ENCODE peak calls at places on chromosome 20, in six cellular contexts. E is uterus, W is thyroid gland, M is spleen, A is K562, H is GM12891. C is an unnamed sample.

GRCh38 chr20:25279403-25279802 is 31.5 kb downstream of the PYGB start:
- DNase-seq in E (peak), W (peak), M (peak), A (no peak), H (no peak), C (no peak)

GRCh38 chr20:56175884-56176283 is 72.6 kb upstream of the MC3R start:
- DNase-seq in E (no peak), W (no peak), M (no peak), A (no peak), H (no peak), C (no peak)

GRCh38 chr20:51389543-51389924 is 153.0 kb downstream of the NFATC2 start:
- DNase-seq in E (no peak), W (peak), M (no peak), A (no peak), H (no peak), C (no peak)

GRCh38 chr20:51021067-51022025 is 1.6 kb downstream of the KCNG1 start:
- DNase-seq in E (no peak), W (no peak), M (no peak), A (no peak), H (no peak), C (no peak)

GRCh38 chr20:9290331-9290730 is 221.4 kb downstream of the PLCB4 start:
- DNase-seq in E (no peak), W (no peak), M (no peak), A (no peak), H (no peak), C (no peak)

GRCh38 chr20:9294081-9294480 is 220.3 kb upstream of the LAMP5 start:
- DNase-seq in E (no peak), W (no peak), M (no peak), A (no peak), H (no peak), C (no peak)

GRCh38 chr20:52312131-52312729 is 120.7 kb upstream of the ZFP64 start:
- DNase-seq in E (peak), W (peak), M (no peak), A (peak), H (peak), C (no peak)

GRCh38 chr20:13105071-13105470 is 96.3 kb downstream of the SPTLC3 start:
- DNase-seq in E (no peak), W (no peak), M (no peak), A (no peak), H (no peak), C (no peak)

GRCh38 chr20:58575776-58576589 is 60.8 kb upstream of the APCDD1L start:
- DNase-seq in E (no peak), W (no peak), M (peak), A (no peak), H (no peak), C (no peak)

GRCh38 chr20:6140947-6141346 is 18.1 kb upstream of the FERMT1 start:
- DNase-seq in E (no peak), W (no peak), M (no peak), A (no peak), H (no peak), C (no peak)

GRCh38 chr20:52801628-52802006 is 170.5 kb upstream of the TSHZ2 start:
- DNase-seq in E (no peak), W (no peak), M (no peak), A (no peak), H (no peak), C (no peak)

GRCh38 chr20:16228722-16229121 is 344.5 kb downstream of the KIF16B start:
- DNase-seq in E (no peak), W (no peak), M (no peak), A (peak), H (no peak), C (no peak)

GRCh38 chr20:51237278-51237677 is 214.4 kb upstream of the KCNG1 start:
- DNase-seq in E (no peak), W (no peak), M (no peak), A (no peak), H (no peak), C (no peak)

GRCh38 chr20:10673831-10674683 is at the start of gene JAG1:
- DNase-seq in E (peak), W (peak), M (peak), A (peak), H (peak), C (peak)

GRCh38 chr20:9889270-9889981 is 50.5 kb upstream of the PAK5 start:
- DNase-seq in E (no peak), W (no peak), M (no peak), A (no peak), H (no peak), C (no peak)

GRCh38 chr20:17822039-17822438 is 122.3 kb downstream of the BANF2 start:
- DNase-seq in E (peak), W (peak), M (no peak), A (no peak), H (no peak), C (no peak)

GRCh38 chr20:48767269-48767960 is 60.4 kb downstream of the PREX1 start:
- DNase-seq in E (no peak), W (no peak), M (no peak), A (no peak), H (no peak), C (no peak)

GRCh38 chr20:20452254-20452676 is 84.4 kb downstream of the INSM1 start:
- DNase-seq in E (no peak), W (no peak), M (peak), A (no peak), H (peak), C (no peak)

GRCh38 chr20:25196701-25197120 is 1.2 kb downstream of the ENTPD6 start:
- DNase-seq in E (no peak), W (no peak), M (peak), A (no peak), H (no peak), C (peak)

GRCh38 chr20:38373898-38374297 is 27.6 kb downstream of the LBP start:
- DNase-seq in E (no peak), W (no peak), M (no peak), A (no peak), H (no peak), C (no peak)

GRCh38 chr20:24048014-24048611 is 59.5 kb upstream of the GGTLC1 start:
- DNase-seq in E (no peak), W (peak), M (no peak), A (no peak), H (no peak), C (no peak)

GRCh38 chr20:3203315-3204123 is 963 bp downstream of the DDRGK1 start:
- DNase-seq in E (no peak), W (peak), M (peak), A (peak), H (peak), C (no peak)

GRCh38 chr20:62236674-62236996 is 1.7 kb upstream of the OSBPL2 start:
- DNase-seq in E (no peak), W (no peak), M (no peak), A (peak), H (no peak), C (no peak)

GRCh38 chr20:63457737-63458136 is 14.7 kb downstream of the KCNQ2 start:
- DNase-seq in E (no peak), W (no peak), M (peak), A (no peak), H (no peak), C (no peak)

GRCh38 chr20:13031751-13032150 is 23.0 kb downstream of the SPTLC3 start:
- DNase-seq in E (no peak), W (no peak), M (no peak), A (no peak), H (no peak), C (no peak)

GRCh38 chr20:40600441-40601235 is 88.4 kb downstream of the MAFB start:
- DNase-seq in E (no peak), W (peak), M (no peak), A (no peak), H (no peak), C (peak)

GRCh38 chr20:12577213-12577612 is 431.6 kb upstream of the SPTLC3 start:
- DNase-seq in E (no peak), W (no peak), M (no peak), A (no peak), H (no peak), C (no peak)

GRCh38 chr20:19806806-19807691 is 49.0 kb downstream of the RIN2 start:
- DNase-seq in E (no peak), W (peak), M (no peak), A (no peak), H (no peak), C (no peak)

GRCh38 chr20:48794360-48794759 is 33.4 kb downstream of the PREX1 start:
- DNase-seq in E (no peak), W (no peak), M (peak), A (no peak), H (no peak), C (no peak)

GRCh38 chr20:16069416-16070010 is 503.7 kb downstream of the KIF16B start:
- DNase-seq in E (no peak), W (no peak), M (no peak), A (no peak), H (no peak), C (no peak)

GRCh38 chr20:61932199-61932592 is 133.5 kb downstream of the TAF4 start:
- DNase-seq in E (no peak), W (no peak), M (peak), A (no peak), H (no peak), C (no peak)

GRCh38 chr20:3871549-3872265 is 17.5 kb upstream of the PANK2 start:
- DNase-seq in E (no peak), W (no peak), M (no peak), A (peak), H (no peak), C (no peak)

GRCh38 chr20:11549172-11550117 is 368.2 kb upstream of the BTBD3 start:
- DNase-seq in E (no peak), W (no peak), M (no peak), A (no peak), H (no peak), C (no peak)

GRCh38 chr20:4684837-4685413 is 36.8 kb upstream of the PRND start:
- DNase-seq in E (peak), W (no peak), M (no peak), A (no peak), H (no peak), C (no peak)

GRCh38 chr20:51456511-51457280 is 85.8 kb downstream of the NFATC2 start:
- DNase-seq in E (peak), W (peak), M (peak), A (peak), H (no peak), C (peak)

DNA sequence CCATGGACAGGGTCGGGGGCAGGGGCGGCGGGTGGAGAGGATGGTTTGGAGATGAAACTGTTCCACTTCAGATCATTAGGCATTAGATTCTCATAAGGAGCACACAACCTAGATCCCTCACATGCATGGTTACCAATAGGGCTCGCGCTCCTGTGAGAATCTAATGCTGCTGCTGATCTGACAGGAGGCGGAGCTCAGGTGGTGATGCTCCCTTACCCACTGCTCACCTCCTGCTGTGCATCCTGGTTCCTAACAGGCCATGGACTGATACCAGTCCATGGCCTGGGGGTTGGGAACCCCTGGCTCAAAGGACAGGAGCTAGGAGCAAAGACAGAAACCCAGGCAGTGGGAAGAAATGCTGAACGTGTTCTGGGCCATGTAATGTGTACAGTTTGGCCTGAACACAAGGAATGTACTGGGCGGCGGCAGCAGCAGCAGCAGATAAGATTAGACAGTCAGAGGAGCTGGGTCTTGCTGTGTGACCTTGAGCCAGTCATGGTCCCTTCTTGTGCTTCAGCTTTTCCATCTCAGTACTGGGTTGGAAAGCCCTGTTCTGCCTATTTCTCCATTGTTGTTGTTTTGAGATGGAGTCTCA is 4.7 kb upstream of the SPAG4 start:
- DNase-seq in E (no peak), W (no peak), M (no peak), A (no peak), H (no peak), C (no peak)
- TF ChIP-seq POLR2A in E (no peak), W (no peak), M (no peak), A (no peak), H (no peak), C (no peak)

DNA sequence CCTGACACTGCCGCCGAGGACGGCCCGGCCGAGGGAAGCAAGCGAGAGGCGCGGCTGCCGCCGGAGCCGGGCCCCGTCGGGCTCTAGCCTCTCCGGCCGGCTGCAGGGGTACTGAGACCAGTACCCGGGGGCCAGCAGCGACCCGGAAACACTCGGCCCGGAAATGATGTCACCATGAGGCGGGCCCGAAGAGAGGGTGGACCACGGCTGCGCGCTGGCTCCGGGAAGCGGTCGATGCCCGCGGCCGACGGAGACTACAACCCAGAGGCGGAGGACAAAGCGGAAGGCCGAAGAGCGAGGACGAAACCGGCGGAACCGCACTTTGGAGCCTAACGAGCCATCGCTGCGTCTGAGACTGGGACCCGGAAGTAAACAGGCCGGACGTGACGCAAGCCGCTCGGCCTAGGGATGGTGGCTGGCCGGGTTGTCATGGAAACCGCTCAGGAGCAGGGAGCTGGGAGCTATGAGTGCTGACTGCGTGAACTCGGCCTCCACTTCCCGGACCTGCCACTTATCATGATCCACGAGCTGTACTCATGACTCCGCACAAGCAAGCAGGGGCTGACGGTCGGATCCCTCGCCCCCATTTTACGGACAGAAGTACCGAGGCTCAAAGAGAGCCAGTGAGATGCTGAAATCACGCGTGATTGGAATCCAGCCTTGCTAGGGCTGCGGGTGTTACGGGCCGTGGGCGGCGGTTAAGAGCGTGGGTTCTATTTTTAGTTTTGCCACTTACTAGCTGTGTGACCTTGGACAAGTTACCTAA is at the start of gene SPATA2:
- DNase-seq in E (peak), W (peak), M (peak), A (peak), H (peak), C (peak)
- TF ChIP-seq POLR2A in E (peak), W (peak), M (peak), A (peak), H (peak), C (no peak)

GRCh38 chr20:45892049-45892816 is 1.1 kb downstream of the CTSA start:
- DNase-seq in E (no peak), W (no peak), M (no peak), A (peak), H (no peak), C (no peak)

GRCh38 chr20:45892828-45893500 is 1.8 kb downstream of the CTSA start:
- DNase-seq in E (no peak), W (no peak), M (peak), A (no peak), H (no peak), C (no peak)

GRCh38 chr20:45893831-45894230 is 2.7 kb downstream of the CTSA start:
- DNase-seq in E (no peak), W (no peak), M (no peak), A (no peak), H (no peak), C (no peak)

GRCh38 chr20:45890077-45890996 is 671 bp downstream of the NEURL2 start:
- DNase-seq in E (peak), W (peak), M (peak), A (no peak), H (peak), C (no peak)

GRCh38 chr20:45890997-45891983 is at the start of the genes CTSA and NEURL2:
- DNase-seq in E (peak), W (peak), M (peak), A (peak), H (peak), C (no peak)
- TF ChIP-seq POLR2A in E (peak), W (peak), M (no peak), A (peak), H (no peak), C (no peak)

DNA sequence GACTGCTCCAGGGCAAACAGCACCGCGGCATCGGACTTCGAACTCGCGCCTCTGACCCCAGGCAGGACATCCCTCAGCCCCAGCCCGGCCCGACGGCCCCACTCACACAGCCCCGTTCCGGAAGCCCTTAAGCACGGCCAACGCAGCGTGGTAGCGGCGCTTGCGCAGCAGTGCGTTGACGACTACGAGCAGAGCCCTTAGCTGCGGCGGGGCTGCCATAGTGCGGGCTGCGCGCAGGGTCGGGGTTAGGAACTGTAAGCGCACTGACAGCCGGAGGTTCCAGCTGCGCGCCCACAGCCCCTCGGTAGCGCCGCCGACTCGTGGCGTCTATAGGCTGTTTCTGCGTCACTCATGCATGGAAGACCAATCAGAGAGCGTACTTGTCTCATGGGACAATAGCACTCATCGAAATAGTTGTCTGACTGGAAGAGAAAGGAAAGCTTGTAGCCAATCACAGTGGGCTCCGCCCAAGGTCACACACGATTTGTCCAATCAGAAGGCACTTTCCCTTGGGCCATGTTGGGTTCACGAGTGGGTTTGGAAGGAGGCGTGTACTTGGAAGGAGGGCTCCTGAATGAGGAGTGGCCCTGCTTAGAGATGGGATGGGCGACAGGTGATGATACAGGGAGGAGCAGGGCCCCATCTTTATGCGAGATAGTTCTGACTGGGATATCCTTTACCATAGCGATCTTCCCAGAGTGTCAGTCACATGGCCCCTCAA is at the start of gene PXMP4:
- DNase-seq in E (peak), W (peak), M (peak), A (peak), H (peak), C (no peak)
- TF ChIP-seq POLR2A in E (no peak), W (peak), M (no peak), A (peak), H (peak), C (no peak)

DNA sequence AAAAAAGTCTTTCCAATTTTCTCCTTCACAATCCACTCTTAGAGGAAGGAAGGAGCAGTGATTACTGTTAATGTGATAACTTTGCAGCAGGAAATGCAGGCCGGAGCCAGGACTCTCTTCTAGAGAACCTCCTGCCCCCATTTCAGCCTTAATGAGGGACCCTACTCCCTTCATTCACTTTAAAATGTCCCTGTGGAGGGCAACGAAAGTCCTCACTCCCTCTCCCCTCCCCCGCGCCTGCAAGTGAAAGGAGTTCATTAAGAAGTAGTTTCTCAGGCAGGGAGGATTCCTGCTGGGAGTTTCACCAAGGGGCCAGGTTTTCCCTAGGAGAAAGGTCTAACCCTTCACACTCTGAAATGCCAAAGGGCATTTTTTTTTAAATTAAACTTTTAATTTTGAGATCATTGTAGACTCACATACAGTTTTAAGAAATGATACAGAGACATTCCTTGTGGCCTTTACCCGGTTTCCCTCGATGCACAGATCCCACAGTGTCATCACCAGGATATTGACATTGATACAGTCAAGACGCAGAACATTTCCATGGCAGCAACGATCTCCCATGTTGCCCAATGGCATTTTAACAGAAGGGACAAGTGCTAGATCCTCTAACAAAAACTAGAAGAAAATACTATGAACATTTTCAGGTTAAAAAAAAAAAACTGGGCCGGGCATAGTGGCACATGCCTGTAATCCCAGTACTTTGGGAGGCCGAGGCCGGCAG is 6.8 kb upstream of the COMMD7 start:
- DNase-seq in E (no peak), W (no peak), M (no peak), A (no peak), H (no peak), C (no peak)
- TF ChIP-seq POLR2A in E (no peak), W (no peak), M (no peak), A (no peak), H (no peak), C (no peak)